ENCODE peak calls at places on chromosome X, in seven cellular contexts. One of them, this sample, is unnamed.
A peak's percentile ranks its signal among the peaks of the same experiment; 100 is the strongest.

GRCh38 chrX:19912-20571 is 261.1 kb upstream of the PLCXD1 start:
- DNase-seq in GM12878: no peak
- DNase-seq in suprapubic skin: no peak
- DNase-seq in sigmoid colon: peak; percentile 54
- DNase-seq in tibial nerve: no peak
- DNase-seq in upper lobe of left lung: no peak
- DNase-seq in H1: no peak
- DNase-seq in this sample: no peak

GRCh38 chrX:66489339-66489738 is 149.5 kb downstream of the EDA2R start:
- DNase-seq in GM12878: no peak
- DNase-seq in suprapubic skin: no peak
- DNase-seq in sigmoid colon: no peak
- DNase-seq in tibial nerve: no peak
- DNase-seq in upper lobe of left lung: no peak
- DNase-seq in H1: no peak
- DNase-seq in this sample: no peak

GRCh38 chrX:10569946-10570345 is 50.4 kb downstream of the MID1 start:
- DNase-seq in GM12878: no peak
- DNase-seq in suprapubic skin: no peak
- DNase-seq in sigmoid colon: no peak
- DNase-seq in tibial nerve: no peak
- DNase-seq in upper lobe of left lung: no peak
- DNase-seq in H1: no peak
- DNase-seq in this sample: no peak

GRCh38 chrX:146259207-146259606 is 441.6 kb downstream of the SLITRK2 start:
- DNase-seq in GM12878: no peak
- DNase-seq in suprapubic skin: no peak
- DNase-seq in sigmoid colon: no peak
- DNase-seq in tibial nerve: no peak
- DNase-seq in upper lobe of left lung: peak; percentile 35
- DNase-seq in H1: no peak
- DNase-seq in this sample: no peak

GRCh38 chrX:109125304-109125703 is 356.6 kb downstream of the GUCY2F start:
- DNase-seq in GM12878: no peak
- DNase-seq in suprapubic skin: no peak
- DNase-seq in sigmoid colon: no peak
- DNase-seq in tibial nerve: no peak
- DNase-seq in upper lobe of left lung: no peak
- DNase-seq in H1: no peak
- DNase-seq in this sample: no peak

GRCh38 chrX:68829594-68830485 is 1.0 kb downstream of the EFNB1 start:
- DNase-seq in GM12878: no peak
- DNase-seq in suprapubic skin: peak; percentile 76
- DNase-seq in sigmoid colon: peak; percentile 70
- DNase-seq in tibial nerve: no peak
- DNase-seq in upper lobe of left lung: no peak
- DNase-seq in H1: no peak
- DNase-seq in this sample: peak; percentile 18

GRCh38 chrX:45191383-45191782 is 9.3 kb downstream of the DIPK2B start:
- DNase-seq in GM12878: no peak
- DNase-seq in suprapubic skin: no peak
- DNase-seq in sigmoid colon: no peak
- DNase-seq in tibial nerve: no peak
- DNase-seq in upper lobe of left lung: peak; percentile 13
- DNase-seq in H1: no peak
- DNase-seq in this sample: no peak

GRCh38 chrX:132119283-132119682 is 8.5 kb downstream of the FRMD7 start:
- DNase-seq in GM12878: no peak
- DNase-seq in suprapubic skin: no peak
- DNase-seq in sigmoid colon: no peak
- DNase-seq in tibial nerve: no peak
- DNase-seq in upper lobe of left lung: no peak
- DNase-seq in H1: no peak
- DNase-seq in this sample: no peak

GRCh38 chrX:80667967-80668366 is 141.7 kb downstream of the BRWD3 start:
- DNase-seq in GM12878: no peak
- DNase-seq in suprapubic skin: no peak
- DNase-seq in sigmoid colon: no peak
- DNase-seq in tibial nerve: no peak
- DNase-seq in upper lobe of left lung: no peak
- DNase-seq in H1: no peak
- DNase-seq in this sample: no peak

GRCh38 chrX:55524487-55524886 is 34.8 kb upstream of the USP51 start:
- DNase-seq in GM12878: no peak
- DNase-seq in suprapubic skin: no peak
- DNase-seq in sigmoid colon: no peak
- DNase-seq in tibial nerve: no peak
- DNase-seq in upper lobe of left lung: no peak
- DNase-seq in H1: no peak
- DNase-seq in this sample: no peak

GRCh38 chrX:140744085-140744484 is 34.5 kb downstream of the LINC00632 start:
- DNase-seq in GM12878: no peak
- DNase-seq in suprapubic skin: no peak
- DNase-seq in sigmoid colon: no peak
- DNase-seq in tibial nerve: no peak
- DNase-seq in upper lobe of left lung: no peak
- DNase-seq in H1: no peak
- DNase-seq in this sample: no peak

GRCh38 chrX:2784026-2784425 is 32.2 kb downstream of the XG start:
- DNase-seq in GM12878: no peak
- DNase-seq in suprapubic skin: no peak
- DNase-seq in sigmoid colon: no peak
- DNase-seq in tibial nerve: no peak
- DNase-seq in upper lobe of left lung: no peak
- DNase-seq in H1: no peak
- DNase-seq in this sample: no peak

GRCh38 chrX:40366661-40367060 is 214.1 kb upstream of the ATP6AP2 start:
- DNase-seq in GM12878: no peak
- DNase-seq in suprapubic skin: no peak
- DNase-seq in sigmoid colon: no peak
- DNase-seq in tibial nerve: no peak
- DNase-seq in upper lobe of left lung: no peak
- DNase-seq in H1: peak; percentile 1
- DNase-seq in this sample: no peak

GRCh38 chrX:136954930-136955329 is 74.4 kb upstream of the RBMX start:
- DNase-seq in GM12878: no peak
- DNase-seq in suprapubic skin: no peak
- DNase-seq in sigmoid colon: no peak
- DNase-seq in tibial nerve: no peak
- DNase-seq in upper lobe of left lung: no peak
- DNase-seq in H1: no peak
- DNase-seq in this sample: no peak

GRCh38 chrX:1093112-1093511 is 119.3 kb downstream of the CRLF2 start:
- DNase-seq in GM12878: no peak
- DNase-seq in suprapubic skin: no peak
- DNase-seq in sigmoid colon: peak; percentile 19
- DNase-seq in tibial nerve: no peak
- DNase-seq in upper lobe of left lung: no peak
- DNase-seq in H1: no peak
- DNase-seq in this sample: no peak

GRCh38 chrX:20015945-20016617 is 25.2 kb upstream of the BCLAF3 start:
- DNase-seq in GM12878: no peak
- DNase-seq in suprapubic skin: no peak
- DNase-seq in sigmoid colon: no peak
- DNase-seq in tibial nerve: no peak
- DNase-seq in upper lobe of left lung: no peak
- DNase-seq in H1: no peak
- DNase-seq in this sample: no peak

GRCh38 chrX:149470960-149471359 is 34.1 kb downstream of the IDS start:
- DNase-seq in GM12878: no peak
- DNase-seq in suprapubic skin: peak; percentile 84
- DNase-seq in sigmoid colon: peak; percentile 80
- DNase-seq in tibial nerve: peak; percentile 46
- DNase-seq in upper lobe of left lung: peak; percentile 88
- DNase-seq in H1: peak; percentile 34
- DNase-seq in this sample: peak; percentile 43

GRCh38 chrX:134525086-134525792 is 65.3 kb downstream of the HPRT1 start:
- DNase-seq in GM12878: no peak
- DNase-seq in suprapubic skin: no peak
- DNase-seq in sigmoid colon: no peak
- DNase-seq in tibial nerve: no peak
- DNase-seq in upper lobe of left lung: no peak
- DNase-seq in H1: no peak
- DNase-seq in this sample: no peak

GRCh38 chrX:117038918-117039440 is 576.2 kb upstream of the CT83 start:
- DNase-seq in GM12878: no peak
- DNase-seq in suprapubic skin: no peak
- DNase-seq in sigmoid colon: no peak
- DNase-seq in tibial nerve: no peak
- DNase-seq in upper lobe of left lung: no peak
- DNase-seq in H1: no peak
- DNase-seq in this sample: no peak

GRCh38 chrX:121258545-121258944 is 211.1 kb downstream of the GLUD2 start:
- DNase-seq in GM12878: no peak
- DNase-seq in suprapubic skin: no peak
- DNase-seq in sigmoid colon: no peak
- DNase-seq in tibial nerve: no peak
- DNase-seq in upper lobe of left lung: no peak
- DNase-seq in H1: no peak
- DNase-seq in this sample: no peak

GRCh38 chrX:121256653-121257052 is 209.2 kb downstream of the GLUD2 start:
- DNase-seq in GM12878: no peak
- DNase-seq in suprapubic skin: no peak
- DNase-seq in sigmoid colon: no peak
- DNase-seq in tibial nerve: no peak
- DNase-seq in upper lobe of left lung: no peak
- DNase-seq in H1: no peak
- DNase-seq in this sample: no peak

GRCh38 chrX:121259170-121259569 is 211.8 kb downstream of the GLUD2 start:
- DNase-seq in GM12878: no peak
- DNase-seq in suprapubic skin: no peak
- DNase-seq in sigmoid colon: no peak
- DNase-seq in tibial nerve: no peak
- DNase-seq in upper lobe of left lung: no peak
- DNase-seq in H1: no peak
- DNase-seq in this sample: no peak

GRCh38 chrX:121260568-121261240 is 213.3 kb downstream of the GLUD2 start:
- DNase-seq in GM12878: no peak
- DNase-seq in suprapubic skin: no peak
- DNase-seq in sigmoid colon: no peak
- DNase-seq in tibial nerve: no peak
- DNase-seq in upper lobe of left lung: no peak
- DNase-seq in H1: no peak
- DNase-seq in this sample: no peak
- TF ChIP-seq POLR2A in GM12878: no peak
- TF ChIP-seq POLR2A in suprapubic skin: no peak
- TF ChIP-seq POLR2A in sigmoid colon: no peak
- TF ChIP-seq POLR2A in tibial nerve: no peak
- TF ChIP-seq POLR2A in upper lobe of left lung: no peak
- TF ChIP-seq POLR2A in H1: no peak
- TF ChIP-seq POLR2A in this sample: no peak

DNA sequence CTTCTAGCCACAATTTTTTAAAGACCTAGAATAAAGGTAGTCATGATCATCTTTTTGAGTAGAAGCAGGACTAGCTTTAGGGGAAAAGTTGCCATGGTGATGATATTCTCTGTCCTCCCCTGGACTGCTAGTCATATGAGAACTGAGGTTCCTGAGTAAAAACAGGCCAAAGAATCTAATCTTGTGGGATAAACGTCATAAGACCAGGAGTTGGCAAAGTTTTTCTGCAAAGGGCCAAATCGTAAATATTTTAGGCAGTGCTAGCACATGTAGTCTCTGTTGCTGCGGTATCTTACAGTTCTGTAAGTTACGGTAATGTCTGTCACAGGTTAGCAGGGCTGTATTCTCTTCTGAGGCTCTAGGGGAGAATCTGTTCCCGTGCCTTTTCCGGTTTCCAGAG is 3.4 kb downstream of the PRPS2 start:
- DNase-seq in GM12878: no peak
- DNase-seq in suprapubic skin: no peak
- DNase-seq in sigmoid colon: no peak
- DNase-seq in tibial nerve: no peak
- DNase-seq in upper lobe of left lung: no peak
- DNase-seq in H1: no peak
- DNase-seq in this sample: no peak
- TF ChIP-seq EP300 in GM12878: no peak
- TF ChIP-seq EP300 in suprapubic skin: no peak
- TF ChIP-seq EP300 in sigmoid colon: peak; percentile 88
- TF ChIP-seq EP300 in tibial nerve: no peak
- TF ChIP-seq EP300 in upper lobe of left lung: no peak
- TF ChIP-seq EP300 in H1: no peak
- TF ChIP-seq EP300 in this sample: no peak

DNA sequence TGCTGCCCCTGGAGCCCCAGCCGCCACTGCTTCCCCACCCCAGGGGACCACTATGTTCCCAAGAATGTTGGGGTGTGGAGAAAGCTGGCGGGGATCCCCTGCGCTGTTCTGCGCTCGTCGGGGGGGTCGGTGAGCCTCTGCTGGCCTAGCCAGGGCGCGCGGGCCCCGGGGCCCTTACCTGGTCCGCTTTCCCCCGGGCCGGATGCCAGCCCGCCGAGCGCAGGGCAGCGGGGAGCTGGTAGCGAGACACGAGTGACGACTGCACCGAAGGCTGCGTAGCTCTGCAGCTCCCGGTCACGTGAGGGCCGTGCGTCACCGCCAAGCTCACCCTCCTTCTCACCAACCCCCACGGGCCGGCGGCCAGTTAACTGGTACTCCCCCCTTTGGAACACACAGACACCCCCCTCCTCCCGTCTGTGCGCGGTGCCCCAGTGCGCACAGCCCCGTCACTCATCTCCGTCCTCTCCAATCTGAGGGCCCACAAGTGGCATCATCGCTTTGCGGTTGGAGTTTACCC is at the start of gene BEX1:
- DNase-seq in GM12878: no peak
- DNase-seq in suprapubic skin: no peak
- DNase-seq in sigmoid colon: peak; percentile 72
- DNase-seq in tibial nerve: no peak
- DNase-seq in upper lobe of left lung: peak; percentile 77
- DNase-seq in H1: peak; percentile 31
- DNase-seq in this sample: peak; percentile 63
- TF ChIP-seq POLR2A in GM12878: no peak
- TF ChIP-seq POLR2A in suprapubic skin: no peak
- TF ChIP-seq POLR2A in sigmoid colon: no peak
- TF ChIP-seq POLR2A in tibial nerve: no peak
- TF ChIP-seq POLR2A in upper lobe of left lung: no peak
- TF ChIP-seq POLR2A in H1: peak; percentile 81
- TF ChIP-seq POLR2A in this sample: peak; percentile 15

DNA sequence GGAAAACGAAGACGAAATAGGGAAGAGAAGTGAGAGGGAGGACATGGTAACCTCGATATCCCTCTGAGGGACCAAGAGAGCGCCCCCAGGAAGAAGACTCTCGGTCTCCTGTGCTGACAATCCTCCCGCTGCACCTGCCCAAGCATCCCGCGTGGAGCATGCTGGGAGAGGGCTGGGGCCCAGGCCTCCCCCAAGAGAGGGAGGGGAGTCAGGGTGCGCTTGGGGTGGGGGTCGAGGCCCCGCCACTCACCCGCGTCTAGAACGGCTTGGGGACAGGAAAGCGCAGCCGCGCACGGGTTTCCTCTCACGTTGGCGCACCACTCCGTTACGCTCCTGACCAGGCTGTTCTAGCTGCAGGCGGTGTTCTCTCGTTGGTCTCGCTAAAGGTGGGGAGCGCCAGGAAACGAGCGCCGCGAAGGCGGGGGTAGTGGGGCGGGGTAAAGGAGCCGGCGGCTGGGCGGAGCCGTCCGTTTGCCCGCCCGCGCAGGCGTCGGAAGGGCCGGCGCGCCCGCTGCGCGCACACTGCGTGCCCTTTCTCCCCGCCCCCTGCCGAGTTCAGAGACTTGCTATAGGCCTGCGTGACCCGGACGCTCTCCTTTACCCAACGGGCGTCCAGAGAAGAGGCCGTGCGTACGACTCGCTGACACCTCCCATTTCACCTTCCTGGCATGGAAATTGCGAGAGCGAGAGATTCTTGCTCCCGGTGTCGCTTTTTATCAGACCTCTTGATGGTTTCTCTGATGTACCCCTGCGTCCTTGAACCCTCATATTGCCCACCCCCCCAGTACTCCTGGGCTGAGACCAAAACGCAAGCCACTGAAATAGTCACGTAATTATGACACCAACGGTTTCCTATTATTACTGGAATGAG is at the start of gene C1GALT1C1:
- DNase-seq in GM12878: peak; percentile 77
- DNase-seq in suprapubic skin: peak; percentile 94
- DNase-seq in sigmoid colon: peak; percentile 97
- DNase-seq in tibial nerve: peak; percentile 70
- DNase-seq in upper lobe of left lung: peak; percentile 96
- DNase-seq in H1: peak; percentile 72
- DNase-seq in this sample: peak; percentile 94
- TF ChIP-seq EP300 in GM12878: no peak
- TF ChIP-seq EP300 in suprapubic skin: no peak
- TF ChIP-seq EP300 in sigmoid colon: no peak
- TF ChIP-seq EP300 in tibial nerve: peak; percentile 81
- TF ChIP-seq EP300 in upper lobe of left lung: no peak
- TF ChIP-seq EP300 in H1: no peak
- TF ChIP-seq EP300 in this sample: no peak

This sample was measured in ovary.